ENCODE peak calls at places on chromosomes 2 and 18, in nine cellular contexts. One of them, this sample, is unnamed.
A peak's percentile ranks its signal among the peaks of the same experiment; 100 is the strongest.

GRCh38 chr2:219643084-219643473 is 15.6 kb downstream of the SLC4A3 start:
- DNase-seq in bronchial epithelial cell: no peak
- DNase-seq in ovary: peak; percentile 43
- DNase-seq in CD4-positive, alpha-beta T cell: no peak
- DNase-seq in GM20000: no peak
- DNase-seq in neural crest cell: no peak
- DNase-seq in esophagus squamous epithelium: no peak
- DNase-seq in tibial nerve: no peak
- DNase-seq in adrenal gland: peak; percentile 56
- DNase-seq in this sample: no peak

GRCh38 chr2:127067620-127068350 is 39.2 kb downstream of the BIN1 start:
- DNase-seq in bronchial epithelial cell: peak; percentile 39
- DNase-seq in tibial nerve: peak; percentile 73
- DNase-seq in adrenal gland: peak; percentile 92
- DNase-seq in GM20000: peak; percentile 82
- DNase-seq in ovary: peak; percentile 83
- DNase-seq in CD4-positive, alpha-beta T cell: peak; percentile 62
- DNase-seq in neural crest cell: peak; percentile 49
- DNase-seq in esophagus squamous epithelium: no peak
- DNase-seq in this sample: peak; percentile 21

GRCh38 chr2:10498525-10499274 is 50.6 kb upstream of the ODC1 start:
- DNase-seq in CD4-positive, alpha-beta T cell: no peak
- DNase-seq in adrenal gland: peak; percentile 15
- DNase-seq in GM20000: no peak
- DNase-seq in esophagus squamous epithelium: no peak
- DNase-seq in tibial nerve: no peak
- DNase-seq in ovary: no peak
- DNase-seq in bronchial epithelial cell: no peak
- DNase-seq in neural crest cell: no peak
- DNase-seq in this sample: no peak

GRCh38 chr2:46268196-46268595 is 29.0 kb upstream of the EPAS1 start:
- DNase-seq in GM20000: peak; percentile 45
- DNase-seq in ovary: no peak
- DNase-seq in CD4-positive, alpha-beta T cell: no peak
- DNase-seq in bronchial epithelial cell: no peak
- DNase-seq in tibial nerve: no peak
- DNase-seq in esophagus squamous epithelium: no peak
- DNase-seq in neural crest cell: no peak
- DNase-seq in adrenal gland: no peak
- DNase-seq in this sample: no peak

GRCh38 chr18:39455300-39455699 is 1889.7 kb upstream of the CELF4 start:
- DNase-seq in CD4-positive, alpha-beta T cell: no peak
- DNase-seq in esophagus squamous epithelium: no peak
- DNase-seq in GM20000: no peak
- DNase-seq in adrenal gland: no peak
- DNase-seq in bronchial epithelial cell: peak; percentile 96
- DNase-seq in ovary: no peak
- DNase-seq in neural crest cell: no peak
- DNase-seq in tibial nerve: no peak
- DNase-seq in this sample: peak; percentile 55

GRCh38 chr2:5690718-5691658 is 1.2 kb upstream of the SOX11 start:
- DNase-seq in esophagus squamous epithelium: no peak
- DNase-seq in tibial nerve: no peak
- DNase-seq in neural crest cell: peak; percentile 70
- DNase-seq in CD4-positive, alpha-beta T cell: no peak
- DNase-seq in GM20000: no peak
- DNase-seq in ovary: no peak
- DNase-seq in bronchial epithelial cell: no peak
- DNase-seq in adrenal gland: no peak
- DNase-seq in this sample: peak; percentile 64

GRCh38 chr18:470661-471501 is 29.6 kb downstream of the COLEC12 start:
- DNase-seq in esophagus squamous epithelium: no peak
- DNase-seq in adrenal gland: no peak
- DNase-seq in CD4-positive, alpha-beta T cell: no peak
- DNase-seq in ovary: no peak
- DNase-seq in bronchial epithelial cell: no peak
- DNase-seq in GM20000: no peak
- DNase-seq in tibial nerve: no peak
- DNase-seq in neural crest cell: no peak
- DNase-seq in this sample: no peak

GRCh38 chr2:20213651-20214565 is 11.0 kb downstream of the SDC1 start:
- DNase-seq in adrenal gland: peak; percentile 61
- DNase-seq in ovary: no peak
- DNase-seq in neural crest cell: no peak
- DNase-seq in GM20000: peak; percentile 54
- DNase-seq in bronchial epithelial cell: peak; percentile 67
- DNase-seq in CD4-positive, alpha-beta T cell: no peak
- DNase-seq in esophagus squamous epithelium: no peak
- DNase-seq in tibial nerve: no peak
- DNase-seq in this sample: no peak

GRCh38 chr2:144331652-144332355 is 188.1 kb downstream of the ZEB2 start:
- DNase-seq in GM20000: no peak
- DNase-seq in neural crest cell: no peak
- DNase-seq in adrenal gland: peak; percentile 83
- DNase-seq in bronchial epithelial cell: peak; percentile 40
- DNase-seq in CD4-positive, alpha-beta T cell: no peak
- DNase-seq in tibial nerve: peak; percentile 36
- DNase-seq in esophagus squamous epithelium: no peak
- DNase-seq in ovary: peak; percentile 79
- DNase-seq in this sample: peak; percentile 55

GRCh38 chr2:231326404-231326803 is 69.1 kb upstream of the B3GNT7 start:
- DNase-seq in adrenal gland: no peak
- DNase-seq in neural crest cell: no peak
- DNase-seq in GM20000: no peak
- DNase-seq in esophagus squamous epithelium: no peak
- DNase-seq in ovary: no peak
- DNase-seq in bronchial epithelial cell: no peak
- DNase-seq in tibial nerve: no peak
- DNase-seq in CD4-positive, alpha-beta T cell: no peak
- DNase-seq in this sample: no peak

GRCh38 chr2:65370387-65371093 is 61.9 kb downstream of the SPRED2 start:
- DNase-seq in GM20000: no peak
- DNase-seq in tibial nerve: no peak
- DNase-seq in CD4-positive, alpha-beta T cell: no peak
- DNase-seq in ovary: no peak
- DNase-seq in adrenal gland: no peak
- DNase-seq in neural crest cell: no peak
- DNase-seq in esophagus squamous epithelium: no peak
- DNase-seq in bronchial epithelial cell: no peak
- DNase-seq in this sample: no peak

GRCh38 chr2:100135415-100135814 is 7.0 kb downstream of the AFF3 start:
- DNase-seq in neural crest cell: no peak
- DNase-seq in CD4-positive, alpha-beta T cell: no peak
- DNase-seq in tibial nerve: no peak
- DNase-seq in adrenal gland: no peak
- DNase-seq in esophagus squamous epithelium: no peak
- DNase-seq in GM20000: no peak
- DNase-seq in ovary: no peak
- DNase-seq in bronchial epithelial cell: no peak
- DNase-seq in this sample: no peak

GRCh38 chr18:57744211-57744694 is 58.9 kb downstream of the ATP8B1 start:
- DNase-seq in GM20000: no peak
- DNase-seq in tibial nerve: no peak
- DNase-seq in neural crest cell: no peak
- DNase-seq in esophagus squamous epithelium: no peak
- DNase-seq in CD4-positive, alpha-beta T cell: no peak
- DNase-seq in ovary: no peak
- DNase-seq in bronchial epithelial cell: no peak
- DNase-seq in adrenal gland: no peak
- DNase-seq in this sample: no peak

GRCh38 chr2:235505210-235505741 is 11.4 kb downstream of the AGAP1 start:
- DNase-seq in ovary: no peak
- DNase-seq in bronchial epithelial cell: no peak
- DNase-seq in tibial nerve: no peak
- DNase-seq in neural crest cell: no peak
- DNase-seq in esophagus squamous epithelium: no peak
- DNase-seq in adrenal gland: peak; percentile 68
- DNase-seq in CD4-positive, alpha-beta T cell: no peak
- DNase-seq in GM20000: no peak
- DNase-seq in this sample: no peak

GRCh38 chr2:105256431-105257047 is 15.0 kb downstream of the GPR45 start:
- DNase-seq in neural crest cell: no peak
- DNase-seq in esophagus squamous epithelium: no peak
- DNase-seq in bronchial epithelial cell: peak; percentile 57
- DNase-seq in ovary: no peak
- DNase-seq in tibial nerve: no peak
- DNase-seq in GM20000: no peak
- DNase-seq in adrenal gland: no peak
- DNase-seq in CD4-positive, alpha-beta T cell: no peak
- DNase-seq in this sample: peak; percentile 57

GRCh38 chr2:61887684-61888303 is 662 bp downstream of the CCT4 start:
- DNase-seq in ovary: no peak
- DNase-seq in bronchial epithelial cell: peak; percentile 45
- DNase-seq in esophagus squamous epithelium: no peak
- DNase-seq in GM20000: no peak
- DNase-seq in neural crest cell: no peak
- DNase-seq in adrenal gland: peak; percentile 66
- DNase-seq in tibial nerve: no peak
- DNase-seq in CD4-positive, alpha-beta T cell: no peak
- DNase-seq in this sample: no peak

GRCh38 chr2:43138441-43138840 is 88.0 kb downstream of the ZFP36L2 start:
- DNase-seq in ovary: no peak
- DNase-seq in neural crest cell: no peak
- DNase-seq in adrenal gland: no peak
- DNase-seq in tibial nerve: no peak
- DNase-seq in CD4-positive, alpha-beta T cell: no peak
- DNase-seq in GM20000: no peak
- DNase-seq in esophagus squamous epithelium: no peak
- DNase-seq in bronchial epithelial cell: no peak
- DNase-seq in this sample: no peak

GRCh38 chr2:84532291-84532690 is 16.0 kb downstream of the DNAH6 start:
- DNase-seq in CD4-positive, alpha-beta T cell: no peak
- DNase-seq in neural crest cell: no peak
- DNase-seq in adrenal gland: no peak
- DNase-seq in ovary: no peak
- DNase-seq in esophagus squamous epithelium: no peak
- DNase-seq in GM20000: no peak
- DNase-seq in bronchial epithelial cell: peak; percentile 10
- DNase-seq in tibial nerve: no peak
- DNase-seq in this sample: no peak

GRCh38 chr2:84527137-84528129 is 11.1 kb downstream of the DNAH6 start:
- DNase-seq in GM20000: no peak
- DNase-seq in neural crest cell: no peak
- DNase-seq in bronchial epithelial cell: no peak
- DNase-seq in tibial nerve: no peak
- DNase-seq in CD4-positive, alpha-beta T cell: no peak
- DNase-seq in adrenal gland: no peak
- DNase-seq in esophagus squamous epithelium: no peak
- DNase-seq in ovary: no peak
- DNase-seq in this sample: no peak

DNA sequence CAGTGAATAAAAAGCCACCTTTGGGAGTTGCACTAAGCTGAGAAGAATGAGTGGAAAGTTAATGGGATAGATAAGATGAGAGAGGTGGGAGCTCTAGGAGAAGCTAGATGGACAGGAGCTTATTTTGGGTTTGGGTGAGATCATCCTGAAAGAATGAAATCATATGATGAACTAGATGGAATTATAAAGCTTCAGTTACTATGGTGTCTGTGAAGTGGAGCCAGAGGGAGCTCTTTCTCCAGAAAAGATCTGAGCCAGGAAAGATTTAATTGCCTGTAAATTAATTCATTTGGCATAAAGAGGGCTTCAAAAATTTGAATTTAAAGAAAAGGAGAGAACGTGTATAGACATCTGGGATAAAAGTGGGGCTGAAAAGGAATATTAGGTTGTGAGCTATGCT is 10.3 kb downstream of the DNAH6 start:
- DNase-seq in esophagus squamous epithelium: no peak
- DNase-seq in ovary: no peak
- DNase-seq in neural crest cell: no peak
- DNase-seq in adrenal gland: no peak
- DNase-seq in bronchial epithelial cell: peak; percentile 19
- DNase-seq in GM20000: no peak
- DNase-seq in tibial nerve: no peak
- DNase-seq in CD4-positive, alpha-beta T cell: no peak
- DNase-seq in this sample: no peak
- TF ChIP-seq CTCF in esophagus squamous epithelium: no peak
- TF ChIP-seq CTCF in ovary: peak; percentile 16
- TF ChIP-seq CTCF in neural crest cell: no peak
- TF ChIP-seq CTCF in adrenal gland: no peak
- TF ChIP-seq CTCF in bronchial epithelial cell: no peak
- TF ChIP-seq CTCF in GM20000: no peak
- TF ChIP-seq CTCF in tibial nerve: no peak
- TF ChIP-seq CTCF in CD4-positive, alpha-beta T cell: peak; percentile 56
- TF ChIP-seq CTCF in this sample: peak; percentile 40

GRCh38 chr2:155368934-155369333 is 670.4 kb downstream of the KCNJ3 start:
- DNase-seq in adrenal gland: no peak
- DNase-seq in bronchial epithelial cell: peak; percentile 34
- DNase-seq in esophagus squamous epithelium: no peak
- DNase-seq in tibial nerve: no peak
- DNase-seq in GM20000: no peak
- DNase-seq in ovary: no peak
- DNase-seq in CD4-positive, alpha-beta T cell: no peak
- DNase-seq in neural crest cell: no peak
- DNase-seq in this sample: no peak
- TF ChIP-seq CTCF in adrenal gland: no peak
- TF ChIP-seq CTCF in bronchial epithelial cell: peak; percentile 9
- TF ChIP-seq CTCF in esophagus squamous epithelium: no peak
- TF ChIP-seq CTCF in tibial nerve: no peak
- TF ChIP-seq CTCF in GM20000: no peak
- TF ChIP-seq CTCF in ovary: no peak
- TF ChIP-seq CTCF in CD4-positive, alpha-beta T cell: peak; percentile 25
- TF ChIP-seq CTCF in neural crest cell: peak; percentile 62
- TF ChIP-seq CTCF in this sample: peak; percentile 50

DNA sequence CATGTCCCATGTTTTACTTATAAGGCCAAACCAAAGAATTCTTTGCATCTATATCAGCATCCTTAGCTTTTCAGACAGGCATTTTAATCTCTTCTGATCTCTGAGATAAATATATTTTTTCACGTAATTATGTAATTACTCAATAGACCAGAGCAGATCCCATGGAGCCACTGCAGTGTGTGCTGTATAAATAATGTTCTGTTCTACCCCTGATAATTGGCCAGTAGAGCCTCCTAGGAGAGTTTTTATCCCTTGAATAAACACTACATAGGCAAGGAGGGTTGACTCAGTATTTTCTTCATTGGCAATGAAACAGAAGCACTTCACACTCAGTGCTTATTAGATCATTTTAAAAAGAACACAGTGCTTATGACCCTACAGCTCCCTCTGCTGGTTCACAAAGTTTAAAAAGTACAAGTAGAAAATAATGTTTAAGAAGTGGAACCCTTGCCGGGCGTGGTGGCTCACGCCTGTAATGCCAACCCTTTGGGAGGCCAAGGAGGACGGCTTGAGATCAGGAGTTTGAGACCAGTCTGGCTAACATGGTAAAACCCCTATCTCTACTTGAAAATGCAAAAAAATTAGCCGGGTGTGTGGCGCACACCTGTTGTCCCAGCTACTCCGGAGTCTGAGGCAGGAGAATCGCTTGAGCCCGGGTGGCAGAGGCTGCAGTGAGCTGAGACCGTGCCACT is 91.9 kb downstream of the PPP1R1C start:
- DNase-seq in esophagus squamous epithelium: no peak
- DNase-seq in adrenal gland: no peak
- DNase-seq in neural crest cell: peak; percentile 58
- DNase-seq in tibial nerve: no peak
- DNase-seq in CD4-positive, alpha-beta T cell: no peak
- DNase-seq in bronchial epithelial cell: peak; percentile 86
- DNase-seq in ovary: peak; percentile 17
- DNase-seq in GM20000: peak; percentile 27
- DNase-seq in this sample: peak; percentile 42
- TF ChIP-seq CTCF in esophagus squamous epithelium: no peak
- TF ChIP-seq CTCF in adrenal gland: peak; percentile 59
- TF ChIP-seq CTCF in neural crest cell: peak; percentile 85
- TF ChIP-seq CTCF in tibial nerve: peak; percentile 63
- TF ChIP-seq CTCF in CD4-positive, alpha-beta T cell: peak; percentile 51
- TF ChIP-seq CTCF in bronchial epithelial cell: peak; percentile 57
- TF ChIP-seq CTCF in ovary: peak; percentile 32
- TF ChIP-seq CTCF in GM20000: peak; percentile 32
- TF ChIP-seq CTCF in this sample: peak; percentile 87

GRCh38 chr2:111122631-111123421 is 2.1 kb downstream of the BCL2L11 start:
- DNase-seq in ovary: peak; percentile 76
- DNase-seq in bronchial epithelial cell: peak; percentile 70
- DNase-seq in tibial nerve: peak; percentile 61
- DNase-seq in GM20000: peak; percentile 24
- DNase-seq in CD4-positive, alpha-beta T cell: peak; percentile 24
- DNase-seq in esophagus squamous epithelium: no peak
- DNase-seq in neural crest cell: peak; percentile 71
- DNase-seq in adrenal gland: peak; percentile 95
- DNase-seq in this sample: peak; percentile 61
- TF ChIP-seq CTCF in ovary: no peak
- TF ChIP-seq CTCF in bronchial epithelial cell: no peak
- TF ChIP-seq CTCF in tibial nerve: no peak
- TF ChIP-seq CTCF in GM20000: no peak
- TF ChIP-seq CTCF in CD4-positive, alpha-beta T cell: no peak
- TF ChIP-seq CTCF in esophagus squamous epithelium: no peak
- TF ChIP-seq CTCF in neural crest cell: no peak
- TF ChIP-seq CTCF in adrenal gland: no peak
- TF ChIP-seq CTCF in this sample: no peak

This sample was measured in foreskin keratinocyte.